ENCODE peak calls at places on chromosomes 2 and 18, in seven cellular contexts. P is upper lobe of right lung; U is skeletal muscle cell; T is stimulated activated effector memory CD8-positive, alpha-beta T cell treated with anti-CD3 and anti-CD28 coated beads, Interleukin-12 subunit alpha, Interleukin-12 subunit beta, amount 100 ng/mL, for 72 hours; I is glutamatergic neuron; L is neuronal stem cell; J is AG04450. S is an unnamed sample.

GRCh38 chr2:217105733-217106649 is 246.1 kb upstream of the TNP1 start:
- DNase-seq in P (no peak), U (peak; percentile 81), T (no peak), I (no peak), L (no peak), J (peak; percentile 81), S (peak; percentile 85)

GRCh38 chr2:67515021-67515420 is 117.9 kb downstream of the ETAA1 start:
- DNase-seq in P (no peak), U (no peak), T (no peak), I (no peak), L (no peak), J (no peak), S (no peak)

GRCh38 chr2:20188851-20189250 is 36.1 kb downstream of the SDC1 start:
- DNase-seq in P (no peak), U (no peak), T (no peak), I (no peak), L (peak; percentile 64), J (no peak), S (no peak)

GRCh38 chr2:10709290-10709939 is 12.0 kb upstream of the ATP6V1C2 start:
- DNase-seq in P (no peak), U (no peak), T (no peak), I (peak; percentile 29), L (no peak), J (no peak), S (no peak)

GRCh38 chr2:224428787-224429440 is 27.0 kb upstream of the FAM124B start:
- DNase-seq in P (no peak), U (no peak), T (no peak), I (no peak), L (no peak), J (no peak), S (no peak)

GRCh38 chr2:112155331-112156151 is 17.4 kb downstream of the FBLN7 start:
- DNase-seq in P (peak; percentile 60), U (no peak), T (no peak), I (no peak), L (no peak), J (no peak), S (peak; percentile 43)

GRCh38 chr2:72137498-72138010 is 10.1 kb downstream of the CYP26B1 start:
- DNase-seq in P (peak; percentile 79), U (no peak), T (peak; percentile 87), I (peak; percentile 79), L (peak; percentile 61), J (no peak), S (no peak)

GRCh38 chr18:64017870-64018269 is 48.0 kb downstream of the SERPINB8 start:
- DNase-seq in P (no peak), U (no peak), T (no peak), I (no peak), L (peak; percentile 23), J (no peak), S (no peak)

GRCh38 chr2:230929381-230930148 is 4.5 kb upstream of the GPR55 start:
- DNase-seq in P (no peak), U (no peak), T (no peak), I (no peak), L (no peak), J (no peak), S (peak; percentile 45)

S was measured in coronary artery.